ENCODE peak calls at places on chromosomes 13 and 19, in eight cellular contexts. One of them, this sample, is unnamed.

GRCh38 chr19:52410276-52410675 is 12.6 kb downstream of the ZNF528 start:
- DNase-seq in neural progenitor cell: no peak
- DNase-seq in MM.1S: no peak
- DNase-seq in hepatocyte: no peak
- DNase-seq in GM23248: no peak
- DNase-seq in HCT116: no peak
- DNase-seq in PC-3: no peak
- DNase-seq in GM23338: no peak
- DNase-seq in this sample: no peak

GRCh38 chr19:50465986-50466771 is 10.1 kb upstream of the EMC10 start:
- DNase-seq in HCT116: peak; percentile 42
- DNase-seq in hepatocyte: peak; percentile 20
- DNase-seq in MM.1S: no peak
- DNase-seq in GM23248: peak; percentile 30
- DNase-seq in GM23338: peak; percentile 88
- DNase-seq in neural progenitor cell: peak; percentile 82
- DNase-seq in PC-3: peak; percentile 29
- DNase-seq in this sample: no peak

GRCh38 chr19:18460313-18460712 is 22.4 kb upstream of the ISYNA1 start:
- DNase-seq in HCT116: no peak
- DNase-seq in GM23248: peak; percentile 77
- DNase-seq in neural progenitor cell: no peak
- DNase-seq in GM23338: no peak
- DNase-seq in MM.1S: no peak
- DNase-seq in PC-3: peak; percentile 89
- DNase-seq in hepatocyte: peak; percentile 60
- DNase-seq in this sample: no peak

GRCh38 chr19:3189702-3190469 is 4.2 kb downstream of the NCLN start:
- DNase-seq in MM.1S: no peak
- DNase-seq in PC-3: no peak
- DNase-seq in neural progenitor cell: no peak
- DNase-seq in GM23338: peak; percentile 57
- DNase-seq in GM23248: no peak
- DNase-seq in HCT116: no peak
- DNase-seq in hepatocyte: no peak
- DNase-seq in this sample: no peak

GRCh38 chr19:10852098-10852800 is 4.0 kb downstream of the C19orf38 start:
- DNase-seq in HCT116: no peak
- DNase-seq in neural progenitor cell: no peak
- DNase-seq in GM23338: no peak
- DNase-seq in MM.1S: no peak
- DNase-seq in GM23248: peak; percentile 76
- DNase-seq in PC-3: peak; percentile 74
- DNase-seq in hepatocyte: no peak
- DNase-seq in this sample: no peak

GRCh38 chr19:2249010-2249866 is at the start of gene AMH:
- DNase-seq in neural progenitor cell: no peak
- DNase-seq in HCT116: no peak
- DNase-seq in hepatocyte: no peak
- DNase-seq in MM.1S: no peak
- DNase-seq in GM23338: no peak
- DNase-seq in GM23248: no peak
- DNase-seq in PC-3: no peak
- DNase-seq in this sample: no peak

GRCh38 chr13:38090913-38091312 is 221.3 kb upstream of the TRPC4 start:
- DNase-seq in PC-3: no peak
- DNase-seq in hepatocyte: no peak
- DNase-seq in MM.1S: no peak
- DNase-seq in neural progenitor cell: peak; percentile 58
- DNase-seq in GM23338: no peak
- DNase-seq in HCT116: no peak
- DNase-seq in GM23248: no peak
- DNase-seq in this sample: no peak

GRCh38 chr13:89163081-89163480 is 1491.9 kb downstream of the SLITRK5 start:
- DNase-seq in MM.1S: no peak
- DNase-seq in neural progenitor cell: no peak
- DNase-seq in PC-3: no peak
- DNase-seq in HCT116: no peak
- DNase-seq in GM23248: no peak
- DNase-seq in hepatocyte: no peak
- DNase-seq in GM23338: no peak
- DNase-seq in this sample: no peak

GRCh38 chr13:77460195-77460594 is 75.3 kb upstream of the SCEL start:
- DNase-seq in GM23248: no peak
- DNase-seq in GM23338: no peak
- DNase-seq in PC-3: peak; percentile 1
- DNase-seq in neural progenitor cell: no peak
- DNase-seq in hepatocyte: no peak
- DNase-seq in HCT116: no peak
- DNase-seq in MM.1S: no peak
- DNase-seq in this sample: peak; percentile 18

GRCh38 chr19:38315657-38316476 is at the start of gene YIF1B:
- DNase-seq in GM23248: peak; percentile 99
- DNase-seq in neural progenitor cell: peak; percentile 98
- DNase-seq in GM23338: peak; percentile 99
- DNase-seq in PC-3: peak; percentile 91
- DNase-seq in HCT116: peak; percentile 97
- DNase-seq in MM.1S: peak; percentile 97
- DNase-seq in hepatocyte: peak; percentile 97
- DNase-seq in this sample: peak; percentile 98

GRCh38 chr19:45498411-45499195 is at the start of gene PPM1N:
- DNase-seq in PC-3: peak; percentile 16
- DNase-seq in hepatocyte: peak; percentile 63
- DNase-seq in neural progenitor cell: peak; percentile 84
- DNase-seq in GM23248: peak; percentile 59
- DNase-seq in HCT116: no peak
- DNase-seq in MM.1S: no peak
- DNase-seq in GM23338: peak; percentile 87
- DNase-seq in this sample: peak; percentile 61

GRCh38 chr13:80452279-80452678 is 111.4 kb upstream of the SPRY2 start:
- DNase-seq in HCT116: no peak
- DNase-seq in MM.1S: no peak
- DNase-seq in PC-3: no peak
- DNase-seq in GM23248: no peak
- DNase-seq in neural progenitor cell: no peak
- DNase-seq in GM23338: no peak
- DNase-seq in hepatocyte: no peak
- DNase-seq in this sample: no peak

GRCh38 chr13:50130686-50131051 is 115.4 kb downstream of the KCNRG start:
- DNase-seq in neural progenitor cell: peak; percentile 69
- DNase-seq in GM23248: peak; percentile 79
- DNase-seq in GM23338: peak; percentile 44
- DNase-seq in hepatocyte: peak; percentile 22
- DNase-seq in PC-3: peak; percentile 21
- DNase-seq in MM.1S: peak; percentile 17
- DNase-seq in HCT116: no peak
- DNase-seq in this sample: peak; percentile 51

GRCh38 chr13:51330741-51331140 is 8.8 kb upstream of the SERPINE3 start:
- DNase-seq in neural progenitor cell: no peak
- DNase-seq in GM23248: peak; percentile 59
- DNase-seq in HCT116: no peak
- DNase-seq in GM23338: no peak
- DNase-seq in hepatocyte: no peak
- DNase-seq in MM.1S: no peak
- DNase-seq in PC-3: no peak
- DNase-seq in this sample: no peak

GRCh38 chr19:17711851-17712250 is 7.4 kb upstream of the MAP1S start:
- DNase-seq in neural progenitor cell: no peak
- DNase-seq in GM23248: no peak
- DNase-seq in PC-3: no peak
- DNase-seq in HCT116: no peak
- DNase-seq in hepatocyte: no peak
- DNase-seq in MM.1S: no peak
- DNase-seq in GM23338: no peak
- DNase-seq in this sample: no peak

GRCh38 chr13:36297600-36298338 is at the start of gene CCDC169:
- DNase-seq in GM23248: peak; percentile 83
- DNase-seq in HCT116: no peak
- DNase-seq in neural progenitor cell: peak; percentile 84
- DNase-seq in PC-3: peak; percentile 44
- DNase-seq in hepatocyte: peak; percentile 81
- DNase-seq in GM23338: peak; percentile 96
- DNase-seq in MM.1S: peak; percentile 60
- DNase-seq in this sample: no peak

GRCh38 chr13:95231393-95231792 is 69.9 kb downstream of the ABCC4 start:
- DNase-seq in HCT116: no peak
- DNase-seq in GM23248: no peak
- DNase-seq in MM.1S: no peak
- DNase-seq in neural progenitor cell: no peak
- DNase-seq in hepatocyte: no peak
- DNase-seq in PC-3: no peak
- DNase-seq in GM23338: no peak
- DNase-seq in this sample: no peak

GRCh38 chr19:15869109-15869555 is 28.7 kb downstream of the CYP4F2 start:
- DNase-seq in PC-3: peak; percentile 69
- DNase-seq in MM.1S: no peak
- DNase-seq in GM23338: peak; percentile 46
- DNase-seq in neural progenitor cell: no peak
- DNase-seq in hepatocyte: no peak
- DNase-seq in HCT116: peak; percentile 71
- DNase-seq in GM23248: peak; percentile 52
- DNase-seq in this sample: peak; percentile 35

GRCh38 chr19:9498183-9498902 is at the start of gene ZNF560:
- DNase-seq in hepatocyte: no peak
- DNase-seq in GM23248: peak; percentile 59
- DNase-seq in PC-3: no peak
- DNase-seq in MM.1S: no peak
- DNase-seq in GM23338: peak; percentile 47
- DNase-seq in neural progenitor cell: no peak
- DNase-seq in HCT116: no peak
- DNase-seq in this sample: no peak

GRCh38 chr13:79477968-79478367 is 3.0 kb upstream of the NDFIP2 start:
- DNase-seq in PC-3: no peak
- DNase-seq in HCT116: no peak
- DNase-seq in GM23248: peak; percentile 7
- DNase-seq in hepatocyte: no peak
- DNase-seq in neural progenitor cell: peak; percentile 59
- DNase-seq in MM.1S: no peak
- DNase-seq in GM23338: peak; percentile 42
- DNase-seq in this sample: no peak

GRCh38 chr13:59730026-59730425 is 433.7 kb downstream of the DIAPH3 start:
- DNase-seq in hepatocyte: no peak
- DNase-seq in GM23338: no peak
- DNase-seq in neural progenitor cell: no peak
- DNase-seq in PC-3: no peak
- DNase-seq in MM.1S: no peak
- DNase-seq in GM23248: no peak
- DNase-seq in HCT116: no peak
- DNase-seq in this sample: no peak

GRCh38 chr19:55092423-55093318 is 17.0 kb downstream of the EPS8L1 start:
- DNase-seq in GM23248: no peak
- DNase-seq in hepatocyte: no peak
- DNase-seq in neural progenitor cell: peak; percentile 46
- DNase-seq in MM.1S: no peak
- DNase-seq in PC-3: no peak
- DNase-seq in GM23338: peak; percentile 80
- DNase-seq in HCT116: no peak
- DNase-seq in this sample: no peak
- H3K4me1 ChIP-seq in GM23248: peaks cover 4% of the 10 kb centered on the region
- H3K4me1 ChIP-seq in hepatocyte: peaks cover 6% of the 10 kb centered on the region
- H3K4me1 ChIP-seq in neural progenitor cell: peaks cover 21% of the 10 kb centered on the region
- H3K4me1 ChIP-seq in MM.1S: no peaks in the 10 kb centered on the region
- H3K4me1 ChIP-seq in PC-3: no peaks in the 10 kb centered on the region
- H3K4me1 ChIP-seq in GM23338: peaks cover 25% of the 10 kb centered on the region
- H3K4me1 ChIP-seq in HCT116: peaks cover 3% of the 10 kb centered on the region
- H3K4me1 ChIP-seq in this sample: no peaks in the 10 kb centered on the region

DNA sequence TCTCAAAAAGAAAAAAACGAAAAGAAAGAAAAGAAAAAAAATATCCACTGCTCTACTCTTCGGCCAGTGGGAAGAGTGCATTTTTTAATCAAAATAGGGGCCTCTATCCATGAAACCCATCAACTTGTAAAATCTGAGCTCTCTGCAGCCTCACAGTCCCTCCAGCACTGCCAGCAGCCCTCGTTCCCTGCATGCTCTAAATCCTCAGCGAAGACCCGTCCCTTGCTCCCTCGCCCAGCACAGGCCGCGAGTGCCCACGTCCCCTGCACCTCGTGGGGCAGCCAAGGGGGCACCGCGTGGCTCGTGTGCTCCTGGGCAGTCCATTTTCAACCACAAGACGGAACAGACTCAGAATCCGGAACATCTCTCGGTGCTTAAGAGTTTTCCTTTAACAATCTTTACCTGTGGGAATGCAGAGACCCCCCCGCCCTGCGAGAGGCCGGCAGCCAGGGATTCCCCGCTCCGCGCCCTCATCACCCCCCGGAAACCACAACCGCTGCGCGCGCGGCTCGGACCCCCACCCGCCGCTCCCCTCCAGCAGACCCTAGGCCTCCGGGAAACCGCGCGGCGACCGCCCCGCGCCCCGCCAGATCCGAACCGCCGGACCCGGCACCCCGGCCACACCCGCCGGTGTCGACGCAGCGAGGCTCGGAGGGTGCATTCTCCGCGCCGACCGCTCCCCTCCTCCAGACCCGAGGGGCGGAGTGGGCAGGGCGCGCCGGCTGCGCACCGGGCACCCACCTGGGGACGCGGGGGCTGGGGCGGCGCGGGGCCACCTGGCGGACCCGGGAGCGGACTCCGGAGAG is 624 bp downstream of the ANKRD27 start:
- DNase-seq in PC-3: no peak
- DNase-seq in MM.1S: no peak
- DNase-seq in GM23248: peak; percentile 43
- DNase-seq in HCT116: no peak
- DNase-seq in neural progenitor cell: peak; percentile 47
- DNase-seq in hepatocyte: no peak
- DNase-seq in GM23338: no peak
- DNase-seq in this sample: no peak
- TF ChIP-seq EZH2phosphoT487 in PC-3: no peak
- TF ChIP-seq EZH2phosphoT487 in MM.1S: no peak
- TF ChIP-seq EZH2phosphoT487 in GM23248: no peak
- TF ChIP-seq EZH2phosphoT487 in HCT116: no peak
- TF ChIP-seq EZH2phosphoT487 in neural progenitor cell: no peak
- TF ChIP-seq EZH2phosphoT487 in hepatocyte: no peak
- TF ChIP-seq EZH2phosphoT487 in GM23338: no peak
- TF ChIP-seq EZH2phosphoT487 in this sample: no peak

DNA sequence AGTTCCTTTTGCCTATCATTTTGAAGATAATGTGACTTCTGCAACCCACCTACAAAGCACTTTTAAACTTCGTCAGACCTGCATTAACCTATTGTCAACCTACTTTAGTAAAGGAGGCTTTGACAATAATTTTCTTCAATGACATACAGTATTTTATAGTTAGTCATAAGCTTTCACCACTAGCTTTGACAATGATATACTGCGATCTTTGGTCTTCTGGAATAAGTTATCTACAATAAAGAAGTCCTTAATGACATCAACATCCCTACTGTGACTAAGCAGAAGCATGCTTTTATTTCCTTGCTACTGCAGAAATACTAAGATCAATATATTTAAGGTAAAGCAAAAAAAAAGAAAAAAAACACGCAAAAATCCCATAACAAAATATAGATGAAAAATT is 9.5 kb downstream of the PCDH17 start:
- DNase-seq in hepatocyte: no peak
- DNase-seq in GM23338: no peak
- DNase-seq in neural progenitor cell: no peak
- DNase-seq in MM.1S: no peak
- DNase-seq in HCT116: no peak
- DNase-seq in GM23248: no peak
- DNase-seq in PC-3: no peak
- DNase-seq in this sample: no peak
- H3K4me1 ChIP-seq in hepatocyte: no peaks in the 10 kb centered on the region
- H3K4me1 ChIP-seq in GM23338: no peaks in the 10 kb centered on the region
- H3K4me1 ChIP-seq in neural progenitor cell: peaks cover 1% of the 10 kb centered on the region
- H3K4me1 ChIP-seq in MM.1S: no peaks in the 10 kb centered on the region
- H3K4me1 ChIP-seq in HCT116: no peaks in the 10 kb centered on the region
- H3K4me1 ChIP-seq in GM23248: no peaks in the 10 kb centered on the region
- H3K4me1 ChIP-seq in PC-3: no peaks in the 10 kb centered on the region
- H3K4me1 ChIP-seq in this sample: no peaks in the 10 kb centered on the region

GRCh38 chr13:27658569-27658968 is 36.9 kb downstream of the POLR1D start:
- DNase-seq in MM.1S: no peak
- DNase-seq in neural progenitor cell: no peak
- DNase-seq in HCT116: no peak
- DNase-seq in GM23338: no peak
- DNase-seq in PC-3: peak; percentile 57
- DNase-seq in GM23248: peak; percentile 50
- DNase-seq in hepatocyte: no peak
- DNase-seq in this sample: no peak
- TF ChIP-seq EZH2phosphoT487 in MM.1S: no peak
- TF ChIP-seq EZH2phosphoT487 in neural progenitor cell: no peak
- TF ChIP-seq EZH2phosphoT487 in HCT116: no peak
- TF ChIP-seq EZH2phosphoT487 in GM23338: no peak
- TF ChIP-seq EZH2phosphoT487 in PC-3: no peak
- TF ChIP-seq EZH2phosphoT487 in GM23248: no peak
- TF ChIP-seq EZH2phosphoT487 in hepatocyte: no peak
- TF ChIP-seq EZH2phosphoT487 in this sample: no peak

This sample was measured in OCI-LY7.